ENCODE peak calls at places on chromosome 10, in four cellular contexts. One of them, this sample, is unnamed.
A peak's percentile ranks its signal among the peaks of the same experiment; 100 is the strongest.

GRCh38 chr10:103781329-103782061 is 73.9 kb downstream of the SH3PXD2A start:
- DNase-seq in H1: no peak
- DNase-seq in HepG2: peak; percentile 78
- DNase-seq in mucosa of descending colon: peak; percentile 61
- DNase-seq in this sample: no peak

GRCh38 chr10:131938681-131939080 is 37.9 kb downstream of the PPP2R2D start:
- DNase-seq in HepG2: no peak
- DNase-seq in mucosa of descending colon: no peak
- DNase-seq in H1: no peak
- DNase-seq in this sample: peak; percentile 21

GRCh38 chr10:96784253-96784652 is 47.8 kb upstream of the LCOR start:
- DNase-seq in H1: no peak
- DNase-seq in HepG2: no peak
- DNase-seq in mucosa of descending colon: no peak
- DNase-seq in this sample: no peak

GRCh38 chr10:26214004-26214403 is 2.6 kb upstream of the GAD2 start:
- DNase-seq in HepG2: no peak
- DNase-seq in mucosa of descending colon: no peak
- DNase-seq in H1: peak; percentile 58
- DNase-seq in this sample: no peak

GRCh38 chr10:89494615-89495014 is 40.8 kb downstream of the SLC16A12 start:
- DNase-seq in H1: no peak
- DNase-seq in HepG2: no peak
- DNase-seq in mucosa of descending colon: no peak
- DNase-seq in this sample: no peak

GRCh38 chr10:72954596-72955569 is at the start of gene PLA2G12B:
- DNase-seq in mucosa of descending colon: peak; percentile 56
- DNase-seq in H1: no peak
- DNase-seq in HepG2: peak; percentile 65
- DNase-seq in this sample: no peak

GRCh38 chr10:78263521-78263988 is 229.9 kb downstream of the RPS24 start:
- DNase-seq in H1: no peak
- DNase-seq in mucosa of descending colon: no peak
- DNase-seq in HepG2: no peak
- DNase-seq in this sample: no peak

GRCh38 chr10:92027141-92027540 is 103.6 kb downstream of the BTAF1 start:
- DNase-seq in H1: no peak
- DNase-seq in mucosa of descending colon: no peak
- DNase-seq in HepG2: peak; percentile 38
- DNase-seq in this sample: no peak

GRCh38 chr10:94320285-94320914 is 42.3 kb downstream of the NOC3L start:
- DNase-seq in HepG2: peak; percentile 53
- DNase-seq in mucosa of descending colon: peak; percentile 55
- DNase-seq in H1: peak; percentile 83
- DNase-seq in this sample: peak; percentile 84

GRCh38 chr10:117274509-117274908 is 33.6 kb downstream of the SLC18A2 start:
- DNase-seq in HepG2: no peak
- DNase-seq in H1: no peak
- DNase-seq in mucosa of descending colon: no peak
- DNase-seq in this sample: no peak

GRCh38 chr10:15782851-15783250 is 63.1 kb upstream of the ITGA8 start:
- DNase-seq in HepG2: no peak
- DNase-seq in H1: no peak
- DNase-seq in mucosa of descending colon: no peak
- DNase-seq in this sample: no peak
- H3K4me3 ChIP-seq in HepG2: no peak overlapping the region
- H3K4me3 ChIP-seq in H1: no peak overlapping the region
- H3K4me3 ChIP-seq in mucosa of descending colon: no peak overlapping the region
- H3K4me3 ChIP-seq in this sample: no peak overlapping the region

GRCh38 chr10:37268266-37268665 is 142.9 kb downstream of the ANKRD30A start:
- DNase-seq in mucosa of descending colon: no peak
- DNase-seq in H1: no peak
- DNase-seq in HepG2: no peak
- DNase-seq in this sample: no peak
- H3K9me3 ChIP-seq in mucosa of descending colon: peaks cover 50% of the 10 kb centered on the region
- H3K9me3 ChIP-seq in H1: peaks cover 56% of the 10 kb centered on the region
- H3K9me3 ChIP-seq in HepG2: no peaks in the 10 kb centered on the region
- H3K9me3 ChIP-seq in this sample: no peaks in the 10 kb centered on the region

GRCh38 chr10:11643039-11643438 is 31.6 kb upstream of the USP6NL start:
- DNase-seq in H1: no peak
- DNase-seq in mucosa of descending colon: no peak
- DNase-seq in HepG2: no peak
- DNase-seq in this sample: no peak

GRCh38 chr10:11642558-11642957 is 31.1 kb upstream of the USP6NL start:
- DNase-seq in H1: no peak
- DNase-seq in mucosa of descending colon: no peak
- DNase-seq in HepG2: no peak
- DNase-seq in this sample: no peak

GRCh38 chr10:11647676-11648075 is 36.2 kb upstream of the USP6NL start:
- DNase-seq in mucosa of descending colon: no peak
- DNase-seq in H1: no peak
- DNase-seq in HepG2: no peak
- DNase-seq in this sample: no peak

GRCh38 chr10:11646450-11646849 is 35.0 kb upstream of the USP6NL start:
- DNase-seq in HepG2: no peak
- DNase-seq in H1: no peak
- DNase-seq in mucosa of descending colon: no peak
- DNase-seq in this sample: no peak
- H3K4me3 ChIP-seq in HepG2: no peak overlapping the region
- H3K4me3 ChIP-seq in H1: no peak overlapping the region
- H3K4me3 ChIP-seq in mucosa of descending colon: no peak overlapping the region
- H3K4me3 ChIP-seq in this sample: no peak overlapping the region

DNA sequence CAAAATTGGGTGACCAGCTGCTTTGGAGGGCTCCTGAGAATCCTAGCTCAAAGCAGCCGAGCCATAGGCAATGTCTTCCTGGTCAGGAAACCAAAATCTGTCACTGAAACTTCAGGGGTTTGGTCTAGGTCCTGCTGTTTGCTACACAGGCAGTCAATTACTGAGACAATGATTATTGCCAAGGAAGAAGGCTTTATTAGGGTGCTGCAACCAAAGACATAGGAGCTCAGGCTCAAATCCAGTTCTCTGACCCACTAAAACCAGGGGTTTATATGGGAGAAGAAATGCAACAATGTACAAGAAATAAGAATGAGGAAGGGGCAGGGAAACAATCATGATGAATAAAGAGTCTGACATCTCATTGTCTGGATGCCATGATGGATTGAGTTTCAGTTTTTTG is 410.3 kb upstream of the ZWINT start:
- DNase-seq in H1: no peak
- DNase-seq in mucosa of descending colon: no peak
- DNase-seq in HepG2: no peak
- DNase-seq in this sample: no peak
- H3K9me3 ChIP-seq in H1: peaks cover 16% of the 10 kb centered on the region
- H3K9me3 ChIP-seq in mucosa of descending colon: peaks cover 21% of the 10 kb centered on the region
- H3K9me3 ChIP-seq in HepG2: peaks cover 48% of the 10 kb centered on the region
- H3K9me3 ChIP-seq in this sample: no peaks in the 10 kb centered on the region

GRCh38 chr10:43420369-43421200 is 11.6 kb upstream of the HNRNPF start:
- DNase-seq in H1: peak; percentile 73
- DNase-seq in HepG2: peak; percentile 96
- DNase-seq in mucosa of descending colon: peak; percentile 90
- DNase-seq in this sample: peak; percentile 95
- H3K4me3 ChIP-seq in H1: peak overlapping the region; percentile 46
- H3K4me3 ChIP-seq in HepG2: peak overlapping the region; percentile 47
- H3K4me3 ChIP-seq in mucosa of descending colon: peak overlapping the region; percentile 32
- H3K4me3 ChIP-seq in this sample: peak overlapping the region; percentile 12

DNA sequence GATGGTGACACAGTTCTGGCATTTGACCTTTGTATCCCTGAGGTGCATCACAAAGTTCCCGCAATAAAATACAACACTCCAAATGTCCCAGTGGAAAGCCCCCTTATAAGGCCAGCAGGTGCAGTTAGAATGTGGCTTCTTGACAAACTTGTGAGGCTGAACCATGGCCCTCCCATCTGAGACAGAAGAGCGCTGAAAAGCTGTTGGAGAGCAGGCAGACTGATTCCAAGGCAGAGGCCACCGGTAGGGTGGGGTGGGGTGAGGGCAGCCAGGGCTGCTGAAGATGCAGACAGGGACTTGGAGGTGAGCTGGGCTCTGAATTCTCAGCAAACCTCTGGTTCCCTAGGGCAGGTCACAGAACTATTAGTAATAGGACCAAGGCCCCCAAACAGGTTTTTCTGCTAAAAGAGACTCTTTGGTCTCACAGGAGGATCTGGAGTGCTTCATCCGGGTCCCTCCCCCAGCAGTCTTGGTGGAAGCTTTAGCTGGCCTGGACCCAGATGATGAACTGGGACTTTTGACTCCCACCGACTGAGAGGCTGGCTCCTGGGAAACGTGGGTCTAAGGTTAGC is 15.6 kb upstream of the CHST3 start:
- DNase-seq in H1: no peak
- DNase-seq in HepG2: peak; percentile 21
- DNase-seq in mucosa of descending colon: no peak
- DNase-seq in this sample: no peak
- H3K9me3 ChIP-seq in H1: peaks cover 36% of the 10 kb centered on the region
- H3K9me3 ChIP-seq in HepG2: peaks cover 38% of the 10 kb centered on the region
- H3K9me3 ChIP-seq in mucosa of descending colon: peaks cover 54% of the 10 kb centered on the region
- H3K9me3 ChIP-seq in this sample: peaks cover 18% of the 10 kb centered on the region

DNA sequence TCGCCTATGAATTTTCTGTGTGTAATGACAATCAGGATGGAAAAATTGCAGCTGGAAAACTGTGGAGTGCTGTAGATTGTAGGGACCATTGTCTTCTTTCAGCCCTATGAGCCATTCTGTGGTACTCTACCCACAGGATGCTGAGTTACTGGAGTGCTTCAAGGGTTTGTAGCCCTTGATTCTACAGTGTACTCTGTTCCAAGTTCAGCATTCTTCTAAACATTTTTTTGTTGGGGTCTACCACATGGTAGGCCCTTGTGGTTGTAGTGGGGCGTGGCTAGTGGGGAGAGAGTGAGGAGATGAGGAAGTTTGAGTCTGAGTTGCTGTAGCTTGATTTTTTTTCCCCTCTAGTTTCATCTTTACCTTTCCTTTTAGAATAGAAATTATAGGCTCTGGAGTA is 33.5 kb downstream of the REEP3 start:
- DNase-seq in mucosa of descending colon: no peak
- DNase-seq in H1: no peak
- DNase-seq in HepG2: no peak
- DNase-seq in this sample: no peak
- H3K4me3 ChIP-seq in mucosa of descending colon: no peak overlapping the region
- H3K4me3 ChIP-seq in H1: no peak overlapping the region
- H3K4me3 ChIP-seq in HepG2: no peak overlapping the region
- H3K4me3 ChIP-seq in this sample: no peak overlapping the region

DNA sequence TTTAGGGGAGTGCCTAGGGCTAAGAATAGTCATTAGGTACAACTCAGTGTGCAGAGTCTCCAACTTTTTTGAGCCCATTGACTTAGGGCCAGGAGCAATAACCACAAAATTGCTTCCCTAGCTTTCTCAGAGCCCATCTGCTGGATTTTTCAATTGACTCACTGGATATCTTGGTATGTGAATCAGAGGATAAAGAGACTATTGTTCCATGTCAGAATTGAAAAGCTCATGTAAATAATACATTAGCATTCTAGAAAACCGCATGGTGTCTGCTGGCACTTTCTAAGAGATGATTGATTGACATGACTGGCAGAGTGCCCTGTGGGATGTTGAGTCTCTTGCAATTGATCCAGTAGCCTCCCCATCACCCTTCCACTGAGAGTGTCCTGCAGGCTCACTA is 246.2 kb downstream of the CCDC7 start:
- DNase-seq in H1: no peak
- DNase-seq in mucosa of descending colon: no peak
- DNase-seq in HepG2: peak; percentile 12
- DNase-seq in this sample: no peak
- H3K9me3 ChIP-seq in H1: peaks cover 28% of the 10 kb centered on the region
- H3K9me3 ChIP-seq in mucosa of descending colon: peaks cover 2% of the 10 kb centered on the region
- H3K9me3 ChIP-seq in HepG2: no peaks in the 10 kb centered on the region
- H3K9me3 ChIP-seq in this sample: peaks cover 1% of the 10 kb centered on the region